ENCODE peak calls at places on chromosomes 1 and 21, in five cellular contexts. R is HCT116, Z is H1, J is K562, X is SK-N-SH. Y is an unnamed sample.

GRCh38 chr1:2494323-2494693 is 18.2 kb downstream of the PLCH2 start:
- DNase-seq in Z (no peak), J (no peak), X (no peak), R (peak), Y (peak)

GRCh38 chr1:192747305-192747704 is 61.5 kb upstream of the RGS2 start:
- DNase-seq in Z (no peak), J (no peak), R (no peak), X (no peak), Y (no peak)

GRCh38 chr1:85109475-85109874 is 61.2 kb upstream of the MCOLN3 start:
- DNase-seq in R (peak), J (peak), Z (no peak), X (peak), Y (peak)

GRCh38 chr1:112761714-112762480 is 46.8 kb upstream of the PPM1J start:
- DNase-seq in R (no peak), Z (no peak), X (no peak), J (no peak), Y (no peak)

GRCh38 chr1:155184835-155185782 is 11.5 kb downstream of the TRIM46 start:
- DNase-seq in X (peak), R (no peak), Z (no peak), J (no peak), Y (no peak)

GRCh38 chr1:40315795-40316594 is 1.1 kb downstream of the COL9A2 start:
- DNase-seq in J (no peak), Z (peak), X (peak), R (no peak), Y (no peak)

GRCh38 chr1:182725264-182725965 is 41.0 kb upstream of the RGS8 start:
- DNase-seq in R (no peak), Z (no peak), J (no peak), X (no peak), Y (no peak)

GRCh38 chr1:174883361-174883760 is 116.4 kb upstream of the CACYBP start:
- DNase-seq in X (no peak), Z (no peak), J (peak), R (peak), Y (peak)

GRCh38 chr1:41169066-41169798 is 72.9 kb downstream of the SCMH1 start:
- DNase-seq in X (no peak), R (no peak), J (no peak), Z (no peak), Y (no peak)

GRCh38 chr1:6491480-6491962 is at the start of gene PLEKHG5:
- DNase-seq in X (no peak), Z (no peak), R (peak), J (no peak), Y (no peak)

GRCh38 chr1:154837679-154838171 is 32.4 kb downstream of the KCNN3 start:
- DNase-seq in Z (no peak), J (no peak), R (no peak), X (no peak), Y (no peak)

GRCh38 chr21:42679982-42680330 is 26.5 kb downstream of the PDE9A start:
- DNase-seq in J (no peak), Z (no peak), X (no peak), R (no peak), Y (no peak)

GRCh38 chr1:151165281-151165737 is 393 bp downstream of the LYSMD1 start:
- DNase-seq in R (no peak), J (peak), Z (peak), X (peak), Y (no peak)

GRCh38 chr1:48697066-48697707 is 79.5 kb downstream of the BEND5 start:
- DNase-seq in R (peak), X (peak), J (peak), Z (peak), Y (peak)

GRCh38 chr1:234976880-234977680 is 151.6 kb downstream of the TOMM20 start:
- DNase-seq in J (no peak), R (no peak), X (no peak), Z (no peak), Y (no peak)

GRCh38 chr1:9066945-9067807 is 2.3 kb downstream of the SLC2A5 start:
- DNase-seq in R (no peak), X (no peak), J (peak), Z (no peak), Y (no peak)

GRCh38 chr1:113610372-113610771 is 148.9 kb downstream of the PHTF1 start:
- DNase-seq in R (no peak), X (no peak), J (peak), Z (no peak), Y (no peak)

GRCh38 chr21:45779226-45779625 is 135.7 kb downstream of the PCBP3 start:
- DNase-seq in X (no peak), Z (no peak), J (no peak), R (no peak), Y (no peak)

GRCh38 chr1:226688056-226688748 is 50.9 kb downstream of the ITPKB start:
- DNase-seq in X (no peak), J (no peak), Z (no peak), R (no peak), Y (no peak)

GRCh38 chr1:86409416-86410021 is 13.4 kb upstream of the ODF2L start:
- DNase-seq in J (peak), Z (no peak), R (no peak), X (no peak), Y (no peak)

GRCh38 chr1:23384312-23385058 is 14.8 kb upstream of the ZNF436 start:
- DNase-seq in J (peak), R (no peak), X (no peak), Z (no peak), Y (no peak)

GRCh38 chr1:8862528-8862927 is 16.0 kb downstream of the ENO1 start:
- DNase-seq in J (peak), R (no peak), X (peak), Z (peak), Y (no peak)

GRCh38 chr1:239538244-239538988 is 152.0 kb downstream of the CHRM3 start:
- DNase-seq in J (no peak), R (no peak), X (no peak), Z (no peak), Y (no peak)

GRCh38 chr1:108758782-108759181 is 12.3 kb downstream of the STXBP3 start:
- DNase-seq in X (no peak), R (no peak), J (no peak), Z (no peak), Y (no peak)

GRCh38 chr1:103309761-103310160 is 201.4 kb upstream of the COL11A1 start:
- DNase-seq in X (no peak), J (no peak), R (no peak), Z (no peak), Y (no peak)

GRCh38 chr1:174005032-174005431 is 17.1 kb downstream of the RC3H1 start:
- DNase-seq in R (no peak), X (peak), J (no peak), Z (no peak), Y (no peak)

GRCh38 chr1:23343246-23344110 is 606 bp downstream of the HNRNPR start:
- DNase-seq in Z (no peak), X (no peak), R (no peak), J (peak), Y (no peak)

GRCh38 chr1:103467100-103467499 is 58.4 kb upstream of the RNPC3 start:
- DNase-seq in Z (no peak), J (no peak), R (no peak), X (no peak), Y (no peak)

GRCh38 chr1:101914473-101915242 is 82.1 kb downstream of the OLFM3 start:
- DNase-seq in Z (no peak), J (no peak), X (no peak), R (no peak), Y (no peak)

GRCh38 chr1:243414152-243414494 is 158.3 kb downstream of the SDCCAG8 start:
- DNase-seq in Z (no peak), X (no peak), R (no peak), J (no peak), Y (no peak)

GRCh38 chr1:64121766-64122385 is 81.5 kb upstream of the UBE2U start:
- DNase-seq in Z (no peak), R (no peak), X (no peak), J (no peak), Y (no peak)

GRCh38 chr1:244341455-244342450 is 110.0 kb downstream of the ADSS2 start:
- DNase-seq in R (no peak), X (no peak), Z (peak), J (peak), Y (no peak)

GRCh38 chr1:51776408-51776807 is 102.1 kb downstream of the NRDC start:
- DNase-seq in J (no peak), X (no peak), Z (no peak), R (no peak), Y (no peak)

GRCh38 chr1:204574856-204575145 is 58.6 kb downstream of the MDM4 start:
- DNase-seq in R (no peak), Z (no peak), X (peak), J (no peak), Y (no peak)
- TF ChIP-seq JUND in R (no peak), Z (no peak), X (no peak), J (no peak), Y (no peak)

DNA sequence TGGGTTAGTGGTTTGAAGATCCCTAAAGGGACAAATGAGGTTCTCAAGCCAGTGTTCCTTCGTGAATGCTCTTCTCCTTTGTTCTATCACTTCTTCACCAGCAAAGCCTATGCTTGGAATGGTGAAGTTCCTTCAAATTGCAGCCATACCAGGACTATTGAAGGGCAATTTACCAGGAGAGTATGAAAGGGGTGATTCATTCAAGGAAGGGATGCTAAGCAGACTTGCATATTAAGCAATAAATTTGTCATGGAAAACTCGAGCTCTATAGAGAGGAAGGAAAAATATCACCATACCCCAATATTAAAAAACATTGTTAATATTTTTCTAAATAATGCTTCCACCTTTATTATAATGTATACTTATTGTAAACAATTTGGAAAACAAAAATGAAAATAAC is 9.3 kb upstream of the TSNAX start:
- DNase-seq in Z (no peak), X (no peak), R (no peak), J (no peak), Y (no peak)
- TF ChIP-seq JUND in Z (no peak), X (no peak), R (no peak), J (no peak), Y (no peak)

GRCh38 chr1:19395678-19396192 is 83.6 kb downstream of the SLC66A1 start:
- DNase-seq in R (no peak), J (no peak), X (peak), Z (no peak), Y (no peak)
- TF ChIP-seq JUND in R (no peak), J (no peak), X (no peak), Z (no peak), Y (no peak)

GRCh38 chr1:62230724-62231123 is 36.1 kb downstream of the L1TD1 start:
- DNase-seq in Z (no peak), R (peak), X (no peak), J (no peak), Y (no peak)
- TF ChIP-seq JUND in Z (no peak), R (peak), X (no peak), J (no peak), Y (no peak)

Y was measured in T47D.